ENCODE peak calls at places on chromosomes 3 and 15, in six cellular contexts. One of them, this sample, is unnamed.
A peak's percentile ranks its signal among the peaks of the same experiment; 100 is the strongest.

GRCh38 chr3:126014252-126014651 is 45.3 kb downstream of the ROPN1B start:
- DNase-seq in psoas muscle: no peak
- DNase-seq in stimulated activated CD4-positive, alpha-beta T cell treated with anti-CD3 and anti-CD28 coated beads, Interleukin-1b, Interleukin-23, amount 100 ng/mL, for 48 hours: no peak
- DNase-seq in stimulated activated CD8-positive, alpha-beta memory T cell treated with anti-CD3 and anti-CD28 coated beads, Interleukin-2, amount 100 ng/mL, for 48 hours: no peak
- DNase-seq in NCI-H526: no peak
- DNase-seq in posterior vena cava: peak; percentile 46
- DNase-seq in this sample: peak; percentile 33

GRCh38 chr3:104564045-104564643 is 802.6 kb upstream of the ALCAM start:
- DNase-seq in psoas muscle: no peak
- DNase-seq in stimulated activated CD4-positive, alpha-beta T cell treated with anti-CD3 and anti-CD28 coated beads, Interleukin-1b, Interleukin-23, amount 100 ng/mL, for 48 hours: peak; percentile 54
- DNase-seq in stimulated activated CD8-positive, alpha-beta memory T cell treated with anti-CD3 and anti-CD28 coated beads, Interleukin-2, amount 100 ng/mL, for 48 hours: peak; percentile 51
- DNase-seq in NCI-H526: no peak
- DNase-seq in posterior vena cava: no peak
- DNase-seq in this sample: peak; percentile 39

GRCh38 chr15:84822774-84823579 is 5.8 kb downstream of the ALPK3 start:
- DNase-seq in psoas muscle: no peak
- DNase-seq in stimulated activated CD4-positive, alpha-beta T cell treated with anti-CD3 and anti-CD28 coated beads, Interleukin-1b, Interleukin-23, amount 100 ng/mL, for 48 hours: no peak
- DNase-seq in stimulated activated CD8-positive, alpha-beta memory T cell treated with anti-CD3 and anti-CD28 coated beads, Interleukin-2, amount 100 ng/mL, for 48 hours: no peak
- DNase-seq in NCI-H526: no peak
- DNase-seq in posterior vena cava: no peak
- DNase-seq in this sample: no peak

GRCh38 chr15:52078876-52079700 is 33.5 kb downstream of the BCL2L10 start:
- DNase-seq in psoas muscle: peak; percentile 90
- DNase-seq in stimulated activated CD4-positive, alpha-beta T cell treated with anti-CD3 and anti-CD28 coated beads, Interleukin-1b, Interleukin-23, amount 100 ng/mL, for 48 hours: peak; percentile 81
- DNase-seq in stimulated activated CD8-positive, alpha-beta memory T cell treated with anti-CD3 and anti-CD28 coated beads, Interleukin-2, amount 100 ng/mL, for 48 hours: peak; percentile 78
- DNase-seq in NCI-H526: peak; percentile 14
- DNase-seq in posterior vena cava: peak; percentile 92
- DNase-seq in this sample: peak; percentile 92

GRCh38 chr15:46089438-46090044 is 454.7 kb downstream of the SQOR start:
- DNase-seq in psoas muscle: no peak
- DNase-seq in stimulated activated CD4-positive, alpha-beta T cell treated with anti-CD3 and anti-CD28 coated beads, Interleukin-1b, Interleukin-23, amount 100 ng/mL, for 48 hours: no peak
- DNase-seq in stimulated activated CD8-positive, alpha-beta memory T cell treated with anti-CD3 and anti-CD28 coated beads, Interleukin-2, amount 100 ng/mL, for 48 hours: no peak
- DNase-seq in NCI-H526: no peak
- DNase-seq in posterior vena cava: no peak
- DNase-seq in this sample: no peak

GRCh38 chr15:22908830-22909229 is 70.4 kb downstream of the NIPA2 start:
- DNase-seq in psoas muscle: no peak
- DNase-seq in stimulated activated CD4-positive, alpha-beta T cell treated with anti-CD3 and anti-CD28 coated beads, Interleukin-1b, Interleukin-23, amount 100 ng/mL, for 48 hours: no peak
- DNase-seq in stimulated activated CD8-positive, alpha-beta memory T cell treated with anti-CD3 and anti-CD28 coated beads, Interleukin-2, amount 100 ng/mL, for 48 hours: no peak
- DNase-seq in NCI-H526: no peak
- DNase-seq in posterior vena cava: no peak
- DNase-seq in this sample: no peak

GRCh38 chr3:27632431-27633223 is 89.5 kb downstream of the EOMES start:
- DNase-seq in psoas muscle: peak; percentile 63
- DNase-seq in stimulated activated CD4-positive, alpha-beta T cell treated with anti-CD3 and anti-CD28 coated beads, Interleukin-1b, Interleukin-23, amount 100 ng/mL, for 48 hours: peak; percentile 38
- DNase-seq in stimulated activated CD8-positive, alpha-beta memory T cell treated with anti-CD3 and anti-CD28 coated beads, Interleukin-2, amount 100 ng/mL, for 48 hours: peak; percentile 26
- DNase-seq in NCI-H526: peak; percentile 2
- DNase-seq in posterior vena cava: peak; percentile 90
- DNase-seq in this sample: no peak

GRCh38 chr3:172447611-172448579 is at the start of gene GHSR:
- DNase-seq in psoas muscle: no peak
- DNase-seq in stimulated activated CD4-positive, alpha-beta T cell treated with anti-CD3 and anti-CD28 coated beads, Interleukin-1b, Interleukin-23, amount 100 ng/mL, for 48 hours: no peak
- DNase-seq in stimulated activated CD8-positive, alpha-beta memory T cell treated with anti-CD3 and anti-CD28 coated beads, Interleukin-2, amount 100 ng/mL, for 48 hours: no peak
- DNase-seq in NCI-H526: no peak
- DNase-seq in posterior vena cava: no peak
- DNase-seq in this sample: no peak

GRCh38 chr15:63050737-63051700 is 8.5 kb downstream of the TPM1 start:
- DNase-seq in psoas muscle: no peak
- DNase-seq in stimulated activated CD4-positive, alpha-beta T cell treated with anti-CD3 and anti-CD28 coated beads, Interleukin-1b, Interleukin-23, amount 100 ng/mL, for 48 hours: no peak
- DNase-seq in stimulated activated CD8-positive, alpha-beta memory T cell treated with anti-CD3 and anti-CD28 coated beads, Interleukin-2, amount 100 ng/mL, for 48 hours: no peak
- DNase-seq in NCI-H526: peak; percentile 97
- DNase-seq in posterior vena cava: no peak
- DNase-seq in this sample: no peak

GRCh38 chr3:125313060-125313635 is 62.0 kb downstream of the ZNF148 start:
- DNase-seq in psoas muscle: no peak
- DNase-seq in stimulated activated CD4-positive, alpha-beta T cell treated with anti-CD3 and anti-CD28 coated beads, Interleukin-1b, Interleukin-23, amount 100 ng/mL, for 48 hours: no peak
- DNase-seq in stimulated activated CD8-positive, alpha-beta memory T cell treated with anti-CD3 and anti-CD28 coated beads, Interleukin-2, amount 100 ng/mL, for 48 hours: no peak
- DNase-seq in NCI-H526: no peak
- DNase-seq in posterior vena cava: no peak
- DNase-seq in this sample: no peak

GRCh38 chr15:61226313-61227250 is 2.5 kb downstream of the RORA start:
- DNase-seq in psoas muscle: no peak
- DNase-seq in stimulated activated CD4-positive, alpha-beta T cell treated with anti-CD3 and anti-CD28 coated beads, Interleukin-1b, Interleukin-23, amount 100 ng/mL, for 48 hours: no peak
- DNase-seq in stimulated activated CD8-positive, alpha-beta memory T cell treated with anti-CD3 and anti-CD28 coated beads, Interleukin-2, amount 100 ng/mL, for 48 hours: no peak
- DNase-seq in NCI-H526: no peak
- DNase-seq in posterior vena cava: no peak
- DNase-seq in this sample: no peak

GRCh38 chr3:53146319-53146868 is 14.6 kb upstream of the PRKCD start:
- DNase-seq in psoas muscle: no peak
- DNase-seq in stimulated activated CD4-positive, alpha-beta T cell treated with anti-CD3 and anti-CD28 coated beads, Interleukin-1b, Interleukin-23, amount 100 ng/mL, for 48 hours: no peak
- DNase-seq in stimulated activated CD8-positive, alpha-beta memory T cell treated with anti-CD3 and anti-CD28 coated beads, Interleukin-2, amount 100 ng/mL, for 48 hours: no peak
- DNase-seq in NCI-H526: no peak
- DNase-seq in posterior vena cava: peak; percentile 45
- DNase-seq in this sample: no peak

GRCh38 chr15:40046721-40047412 is 7.9 kb upstream of the SRP14 start:
- DNase-seq in psoas muscle: no peak
- DNase-seq in stimulated activated CD4-positive, alpha-beta T cell treated with anti-CD3 and anti-CD28 coated beads, Interleukin-1b, Interleukin-23, amount 100 ng/mL, for 48 hours: no peak
- DNase-seq in stimulated activated CD8-positive, alpha-beta memory T cell treated with anti-CD3 and anti-CD28 coated beads, Interleukin-2, amount 100 ng/mL, for 48 hours: no peak
- DNase-seq in NCI-H526: no peak
- DNase-seq in posterior vena cava: no peak
- DNase-seq in this sample: peak; percentile 86

GRCh38 chr3:65004795-65005295 is 317.0 kb upstream of the ADAMTS9 start:
- DNase-seq in psoas muscle: no peak
- DNase-seq in stimulated activated CD4-positive, alpha-beta T cell treated with anti-CD3 and anti-CD28 coated beads, Interleukin-1b, Interleukin-23, amount 100 ng/mL, for 48 hours: no peak
- DNase-seq in stimulated activated CD8-positive, alpha-beta memory T cell treated with anti-CD3 and anti-CD28 coated beads, Interleukin-2, amount 100 ng/mL, for 48 hours: no peak
- DNase-seq in NCI-H526: no peak
- DNase-seq in posterior vena cava: no peak
- DNase-seq in this sample: no peak

GRCh38 chr15:101288905-101289513 is 6.0 kb downstream of the SNRPA1 start:
- DNase-seq in psoas muscle: no peak
- DNase-seq in stimulated activated CD4-positive, alpha-beta T cell treated with anti-CD3 and anti-CD28 coated beads, Interleukin-1b, Interleukin-23, amount 100 ng/mL, for 48 hours: no peak
- DNase-seq in stimulated activated CD8-positive, alpha-beta memory T cell treated with anti-CD3 and anti-CD28 coated beads, Interleukin-2, amount 100 ng/mL, for 48 hours: no peak
- DNase-seq in NCI-H526: no peak
- DNase-seq in posterior vena cava: no peak
- DNase-seq in this sample: peak; percentile 61

GRCh38 chr3:155664922-155665695 is 79.8 kb downstream of the PLCH1 start:
- DNase-seq in psoas muscle: peak; percentile 56
- DNase-seq in stimulated activated CD4-positive, alpha-beta T cell treated with anti-CD3 and anti-CD28 coated beads, Interleukin-1b, Interleukin-23, amount 100 ng/mL, for 48 hours: no peak
- DNase-seq in stimulated activated CD8-positive, alpha-beta memory T cell treated with anti-CD3 and anti-CD28 coated beads, Interleukin-2, amount 100 ng/mL, for 48 hours: no peak
- DNase-seq in NCI-H526: peak; percentile 26
- DNase-seq in posterior vena cava: peak; percentile 82
- DNase-seq in this sample: peak; percentile 84

GRCh38 chr3:155184027-155184426 is 103.9 kb downstream of the MME start:
- DNase-seq in psoas muscle: no peak
- DNase-seq in stimulated activated CD4-positive, alpha-beta T cell treated with anti-CD3 and anti-CD28 coated beads, Interleukin-1b, Interleukin-23, amount 100 ng/mL, for 48 hours: no peak
- DNase-seq in stimulated activated CD8-positive, alpha-beta memory T cell treated with anti-CD3 and anti-CD28 coated beads, Interleukin-2, amount 100 ng/mL, for 48 hours: no peak
- DNase-seq in NCI-H526: no peak
- DNase-seq in posterior vena cava: no peak
- DNase-seq in this sample: no peak

GRCh38 chr15:58440181-58440910 is 8.6 kb downstream of the LIPC start:
- DNase-seq in psoas muscle: no peak
- DNase-seq in stimulated activated CD4-positive, alpha-beta T cell treated with anti-CD3 and anti-CD28 coated beads, Interleukin-1b, Interleukin-23, amount 100 ng/mL, for 48 hours: no peak
- DNase-seq in stimulated activated CD8-positive, alpha-beta memory T cell treated with anti-CD3 and anti-CD28 coated beads, Interleukin-2, amount 100 ng/mL, for 48 hours: no peak
- DNase-seq in NCI-H526: no peak
- DNase-seq in posterior vena cava: no peak
- DNase-seq in this sample: peak; percentile 46

GRCh38 chr3:172520332-172520831 is 2.8 kb downstream of the TNFSF10 start:
- DNase-seq in psoas muscle: no peak
- DNase-seq in stimulated activated CD4-positive, alpha-beta T cell treated with anti-CD3 and anti-CD28 coated beads, Interleukin-1b, Interleukin-23, amount 100 ng/mL, for 48 hours: peak; percentile 51
- DNase-seq in stimulated activated CD8-positive, alpha-beta memory T cell treated with anti-CD3 and anti-CD28 coated beads, Interleukin-2, amount 100 ng/mL, for 48 hours: no peak
- DNase-seq in NCI-H526: no peak
- DNase-seq in posterior vena cava: no peak
- DNase-seq in this sample: no peak

GRCh38 chr3:57512174-57512573 is 32.0 kb downstream of the DNAH12 start:
- DNase-seq in psoas muscle: no peak
- DNase-seq in stimulated activated CD4-positive, alpha-beta T cell treated with anti-CD3 and anti-CD28 coated beads, Interleukin-1b, Interleukin-23, amount 100 ng/mL, for 48 hours: no peak
- DNase-seq in stimulated activated CD8-positive, alpha-beta memory T cell treated with anti-CD3 and anti-CD28 coated beads, Interleukin-2, amount 100 ng/mL, for 48 hours: no peak
- DNase-seq in NCI-H526: no peak
- DNase-seq in posterior vena cava: no peak
- DNase-seq in this sample: no peak

GRCh38 chr3:35505181-35505580 is 134.1 kb upstream of the ARPP21 start:
- DNase-seq in psoas muscle: peak; percentile 44
- DNase-seq in stimulated activated CD4-positive, alpha-beta T cell treated with anti-CD3 and anti-CD28 coated beads, Interleukin-1b, Interleukin-23, amount 100 ng/mL, for 48 hours: no peak
- DNase-seq in stimulated activated CD8-positive, alpha-beta memory T cell treated with anti-CD3 and anti-CD28 coated beads, Interleukin-2, amount 100 ng/mL, for 48 hours: no peak
- DNase-seq in NCI-H526: no peak
- DNase-seq in posterior vena cava: peak; percentile 77
- DNase-seq in this sample: no peak

GRCh38 chr3:126056681-126057546 is 27.0 kb downstream of the SLC41A3 start:
- DNase-seq in psoas muscle: peak; percentile 87
- DNase-seq in stimulated activated CD4-positive, alpha-beta T cell treated with anti-CD3 and anti-CD28 coated beads, Interleukin-1b, Interleukin-23, amount 100 ng/mL, for 48 hours: no peak
- DNase-seq in stimulated activated CD8-positive, alpha-beta memory T cell treated with anti-CD3 and anti-CD28 coated beads, Interleukin-2, amount 100 ng/mL, for 48 hours: no peak
- DNase-seq in NCI-H526: no peak
- DNase-seq in posterior vena cava: peak; percentile 77
- DNase-seq in this sample: peak; percentile 91

GRCh38 chr3:128254066-128254590 is 100.8 kb downstream of the EEFSEC start:
- DNase-seq in psoas muscle: no peak
- DNase-seq in stimulated activated CD4-positive, alpha-beta T cell treated with anti-CD3 and anti-CD28 coated beads, Interleukin-1b, Interleukin-23, amount 100 ng/mL, for 48 hours: no peak
- DNase-seq in stimulated activated CD8-positive, alpha-beta memory T cell treated with anti-CD3 and anti-CD28 coated beads, Interleukin-2, amount 100 ng/mL, for 48 hours: no peak
- DNase-seq in NCI-H526: no peak
- DNase-seq in posterior vena cava: no peak
- DNase-seq in this sample: no peak

GRCh38 chr3:29406433-29406832 is 125.6 kb downstream of the RBMS3 start:
- DNase-seq in psoas muscle: no peak
- DNase-seq in stimulated activated CD4-positive, alpha-beta T cell treated with anti-CD3 and anti-CD28 coated beads, Interleukin-1b, Interleukin-23, amount 100 ng/mL, for 48 hours: no peak
- DNase-seq in stimulated activated CD8-positive, alpha-beta memory T cell treated with anti-CD3 and anti-CD28 coated beads, Interleukin-2, amount 100 ng/mL, for 48 hours: no peak
- DNase-seq in NCI-H526: no peak
- DNase-seq in posterior vena cava: no peak
- DNase-seq in this sample: no peak

GRCh38 chr15:37111427-37111717 is 11.0 kb upstream of the MEIS2 start:
- DNase-seq in psoas muscle: no peak
- DNase-seq in stimulated activated CD4-positive, alpha-beta T cell treated with anti-CD3 and anti-CD28 coated beads, Interleukin-1b, Interleukin-23, amount 100 ng/mL, for 48 hours: no peak
- DNase-seq in stimulated activated CD8-positive, alpha-beta memory T cell treated with anti-CD3 and anti-CD28 coated beads, Interleukin-2, amount 100 ng/mL, for 48 hours: no peak
- DNase-seq in NCI-H526: no peak
- DNase-seq in posterior vena cava: no peak
- DNase-seq in this sample: no peak

GRCh38 chr3:45164056-45164455 is 17.9 kb upstream of the CDCP1 start:
- DNase-seq in psoas muscle: no peak
- DNase-seq in stimulated activated CD4-positive, alpha-beta T cell treated with anti-CD3 and anti-CD28 coated beads, Interleukin-1b, Interleukin-23, amount 100 ng/mL, for 48 hours: no peak
- DNase-seq in stimulated activated CD8-positive, alpha-beta memory T cell treated with anti-CD3 and anti-CD28 coated beads, Interleukin-2, amount 100 ng/mL, for 48 hours: no peak
- DNase-seq in NCI-H526: no peak
- DNase-seq in posterior vena cava: no peak
- DNase-seq in this sample: no peak

GRCh38 chr3:101928890-101929289 is 79.6 kb downstream of the NFKBIZ start:
- DNase-seq in psoas muscle: no peak
- DNase-seq in stimulated activated CD4-positive, alpha-beta T cell treated with anti-CD3 and anti-CD28 coated beads, Interleukin-1b, Interleukin-23, amount 100 ng/mL, for 48 hours: no peak
- DNase-seq in stimulated activated CD8-positive, alpha-beta memory T cell treated with anti-CD3 and anti-CD28 coated beads, Interleukin-2, amount 100 ng/mL, for 48 hours: no peak
- DNase-seq in NCI-H526: no peak
- DNase-seq in posterior vena cava: no peak
- DNase-seq in this sample: peak; percentile 53

GRCh38 chr15:77064539-77065308 is 6.2 kb downstream of the TSPAN3 start:
- DNase-seq in psoas muscle: no peak
- DNase-seq in stimulated activated CD4-positive, alpha-beta T cell treated with anti-CD3 and anti-CD28 coated beads, Interleukin-1b, Interleukin-23, amount 100 ng/mL, for 48 hours: no peak
- DNase-seq in stimulated activated CD8-positive, alpha-beta memory T cell treated with anti-CD3 and anti-CD28 coated beads, Interleukin-2, amount 100 ng/mL, for 48 hours: no peak
- DNase-seq in NCI-H526: peak; percentile 2
- DNase-seq in posterior vena cava: no peak
- DNase-seq in this sample: peak; percentile 55

This sample was measured in MCF 10A.